ENCODE peak calls at places on chromosomes 11 and 22, in ten cellular contexts. S is Peyer's patch, M is GM12865, N is omental fat pad, V is psoas muscle, C is pancreas, T is neural crest cell, W is cardiac fibroblast, E is progenitor cell of endocrine pancreas, D is heart left ventricle. R is an unnamed sample.

GRCh38 chr11:69437001-69437875 is 44.2 kb upstream of the LINC01488 start:
- DNase-seq in M (no peak), W (no peak), S (no peak), E (peak), C (peak), N (no peak), V (no peak), T (no peak), D (no peak), R (no peak)

GRCh38 chr22:42180349-42180842 is 49.8 kb upstream of the CYP2D6 start:
- DNase-seq in V (peak), T (no peak), N (no peak), E (no peak), W (no peak), M (peak), C (no peak), D (no peak), S (peak), R (no peak)

GRCh38 chr22:36395922-36396321 is 8.2 kb upstream of the MYH9 start:
- DNase-seq in M (no peak), W (peak), T (no peak), S (no peak), V (no peak), E (no peak), C (no peak), N (no peak), D (no peak), R (no peak)

GRCh38 chr11:96228472-96228871 is 114.5 kb downstream of the MAML2 start:
- DNase-seq in E (no peak), C (peak), V (peak), D (peak), T (no peak), W (peak), N (peak), M (no peak), S (peak), R (no peak)

GRCh38 chr22:38868886-38869381 is 3.1 kb downstream of the CBX6 start:
- DNase-seq in S (peak), N (peak), E (peak), W (peak), T (peak), C (peak), V (peak), M (peak), D (peak), R (peak)

GRCh38 chr22:40345801-40346177 is 511 bp upstream of the ADSL start:
- DNase-seq in T (no peak), V (no peak), D (no peak), S (peak), M (peak), N (no peak), W (peak), E (no peak), C (no peak), R (no peak)

GRCh38 chr11:27011560-27012253 is 17.8 kb downstream of the FIBIN start:
- DNase-seq in D (no peak), S (no peak), W (no peak), V (no peak), N (no peak), E (no peak), T (no peak), C (no peak), M (no peak), R (no peak)

GRCh38 chr11:65530157-65530496 is 5.2 kb downstream of the SCYL1 start:
- DNase-seq in E (no peak), D (no peak), N (no peak), C (no peak), T (no peak), V (no peak), S (no peak), W (no peak), M (no peak), R (no peak)

GRCh38 chr11:68942751-68943271 is 38.0 kb downstream of the MRGPRD start:
- DNase-seq in D (no peak), C (no peak), M (no peak), T (no peak), E (no peak), W (peak), N (no peak), V (no peak), S (no peak), R (no peak)

GRCh38 chr11:78449866-78450265 is 32.2 kb upstream of the GAB2 start:
- DNase-seq in T (no peak), S (no peak), D (no peak), C (no peak), E (no peak), V (no peak), W (no peak), N (no peak), M (no peak), R (no peak)

GRCh38 chr11:45774023-45774655 is 30.8 kb upstream of the SLC35C1 start:
- DNase-seq in N (no peak), C (no peak), E (no peak), V (no peak), S (no peak), W (no peak), D (no peak), M (no peak), T (no peak), R (no peak)

GRCh38 chr11:69916806-69917387 is 97.7 kb upstream of the FGF3 start:
- DNase-seq in V (no peak), C (no peak), S (no peak), W (no peak), N (no peak), T (no peak), M (no peak), E (no peak), D (no peak), R (no peak)

GRCh38 chr22:30871391-30872281 is 96.9 kb downstream of the MORC2 start:
- DNase-seq in S (peak), W (no peak), T (no peak), C (no peak), D (no peak), V (no peak), M (no peak), E (no peak), N (no peak), R (no peak)

GRCh38 chr11:104001474-104001873 is 35.0 kb upstream of the DDI1 start:
- DNase-seq in W (peak), T (no peak), V (no peak), C (no peak), S (no peak), M (no peak), D (no peak), E (no peak), N (no peak), R (no peak)

GRCh38 chr11:125082611-125083311 is 19.7 kb downstream of the SLC37A2 start:
- DNase-seq in N (no peak), S (no peak), E (no peak), T (no peak), V (no peak), W (peak), C (no peak), M (no peak), D (no peak), R (no peak)

GRCh38 chr22:42401562-42402334 is 30.5 kb downstream of the NFAM1 start:
- DNase-seq in E (no peak), C (no peak), W (no peak), M (no peak), D (no peak), T (no peak), S (no peak), N (no peak), V (no peak), R (no peak)

GRCh38 chr11:71301046-71301857 is 48.9 kb upstream of the SHANK2 start:
- DNase-seq in D (no peak), W (no peak), M (no peak), S (peak), N (no peak), T (no peak), E (no peak), C (no peak), V (no peak), R (no peak)

GRCh38 chr22:38226853-38227649 is 25.3 kb downstream of the MAFF start:
- DNase-seq in M (no peak), S (no peak), N (no peak), V (no peak), E (no peak), W (no peak), D (no peak), C (no peak), T (no peak), R (no peak)

GRCh38 chr11:33160587-33160986 is 693 bp downstream of the CSTF3 start:
- DNase-seq in E (no peak), W (no peak), N (no peak), D (no peak), T (no peak), C (no peak), S (no peak), M (no peak), V (no peak), R (no peak)

GRCh38 chr11:66315921-66316811 is 678 bp downstream of the CD248 start:
- DNase-seq in T (no peak), M (no peak), V (no peak), C (no peak), W (no peak), D (no peak), E (no peak), S (no peak), N (no peak), R (no peak)

GRCh38 chr11:65384301-65384889 is 1.9 kb upstream of the SLC25A45 start:
- DNase-seq in D (no peak), V (no peak), C (no peak), E (no peak), M (no peak), N (no peak), S (no peak), T (no peak), W (peak), R (no peak)

GRCh38 chr22:48837341-48837935 is 990.2 kb downstream of the BRD1 start:
- DNase-seq in D (no peak), C (no peak), M (no peak), W (no peak), S (no peak), V (no peak), N (no peak), E (no peak), T (no peak), R (no peak)

GRCh38 chr11:12045914-12046635 is 37.6 kb upstream of the DKK3 start:
- DNase-seq in E (no peak), S (no peak), T (no peak), C (no peak), W (no peak), N (no peak), V (no peak), D (no peak), M (no peak), R (no peak)

GRCh38 chr22:46090051-46090591 is 60.2 kb upstream of the PPARA start:
- DNase-seq in M (no peak), T (no peak), W (no peak), V (peak), C (peak), E (no peak), D (no peak), N (no peak), S (no peak), R (no peak)

GRCh38 chr11:86499723-86500129 is 125.0 kb downstream of the CCDC81 start:
- DNase-seq in T (no peak), E (no peak), D (no peak), N (no peak), V (no peak), S (peak), C (no peak), W (no peak), M (no peak), R (no peak)

GRCh38 chr11:118144301-118144701 is 8.3 kb downstream of the SCN4B start:
- DNase-seq in D (peak), M (no peak), W (no peak), T (no peak), E (no peak), S (no peak), C (no peak), N (peak), V (no peak), R (no peak)

GRCh38 chr11:68354181-68354872 is 41.9 kb downstream of the LRP5 start:
- DNase-seq in N (peak), V (peak), M (no peak), T (no peak), E (no peak), S (peak), D (peak), W (peak), C (peak), R (no peak)

GRCh38 chr11:110312670-110313069 is 16.3 kb upstream of the RDX start:
- DNase-seq in W (no peak), V (no peak), S (no peak), E (no peak), T (no peak), M (no peak), D (no peak), N (no peak), C (no peak), R (no peak)

GRCh38 chr11:110472858-110473257 is 43.1 kb downstream of the FDX1 start:
- DNase-seq in S (peak), E (no peak), V (no peak), N (no peak), M (no peak), W (peak), D (no peak), T (no peak), C (no peak), R (no peak)

GRCh38 chr11:117919326-117920275 is 9.6 kb downstream of the TMPRSS13 start:
- DNase-seq in T (no peak), S (peak), V (no peak), M (peak), W (no peak), C (no peak), D (no peak), N (peak), E (no peak), R (no peak)

DNA sequence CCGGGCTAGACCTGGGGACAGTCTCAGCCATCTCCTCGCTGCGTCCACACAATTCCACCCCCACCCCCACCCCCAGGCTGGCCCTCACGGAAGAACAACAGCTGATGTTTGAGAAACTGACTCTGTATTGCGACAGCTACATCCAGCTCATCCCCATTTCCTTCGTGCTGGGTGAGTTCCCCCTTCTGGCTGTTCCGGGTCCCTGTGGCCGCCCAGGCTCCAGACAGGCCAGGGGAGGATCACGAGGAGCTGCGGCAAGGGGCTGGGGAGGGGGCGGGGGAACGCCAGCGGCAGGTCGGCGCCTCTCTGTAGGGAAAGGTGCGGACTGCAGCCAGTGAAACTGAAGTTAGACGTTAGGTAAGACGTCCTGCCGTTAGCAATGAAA is 4.9 kb downstream of the BEST1 start:
- DNase-seq in S (peak), C (peak), M (no peak), W (peak), D (peak), T (no peak), N (no peak), E (no peak), V (peak), R (peak)
- TF ChIP-seq CTCF in S (no peak), C (no peak), M (no peak), W (peak), D (no peak), T (no peak), N (no peak), E (no peak), V (no peak), R (no peak)

GRCh38 chr11:2208691-2209369 is 37.2 kb upstream of the TH start:
- DNase-seq in C (peak), V (no peak), N (no peak), S (peak), E (peak), W (no peak), M (no peak), D (peak), T (peak), R (no peak)
- TF ChIP-seq CTCF in C (peak), V (no peak), N (no peak), S (no peak), E (peak), W (no peak), M (no peak), D (no peak), T (peak), R (no peak)

DNA sequence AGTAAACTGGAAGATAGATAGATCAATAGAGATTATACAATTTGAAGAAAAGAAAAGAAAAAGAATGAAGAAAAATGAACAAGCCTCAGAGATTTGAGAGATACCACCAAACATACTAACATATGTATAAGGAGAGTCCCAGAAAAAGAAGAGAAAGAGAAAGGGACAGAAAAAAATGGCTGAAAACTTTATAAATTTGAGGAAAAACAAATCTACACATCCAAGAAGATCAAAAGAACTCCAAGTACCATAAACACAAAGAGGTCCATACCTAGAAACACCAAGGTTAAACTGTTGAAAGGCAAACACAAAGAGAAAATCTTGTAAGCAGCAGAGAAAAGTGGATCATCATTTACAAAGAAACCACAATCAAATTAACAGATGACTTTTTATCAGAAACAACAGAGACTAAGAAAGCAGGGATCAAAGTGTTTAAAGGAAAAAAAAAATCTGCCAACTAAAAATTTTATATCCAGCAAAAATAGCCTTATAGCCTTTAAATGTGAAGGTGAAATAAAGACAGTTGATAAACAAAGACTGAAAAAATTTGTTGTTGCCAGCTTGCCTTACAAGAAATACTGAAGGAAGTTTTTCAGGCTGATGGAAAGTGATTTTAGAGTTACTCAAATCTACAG is 11.8 kb upstream of the AKIP1 start:
- DNase-seq in W (no peak), N (no peak), M (no peak), D (no peak), S (no peak), V (no peak), E (no peak), C (no peak), T (no peak), R (no peak)
- TF ChIP-seq CTCF in W (no peak), N (no peak), M (no peak), D (no peak), S (no peak), V (no peak), E (no peak), C (no peak), T (no peak), R (no peak)

DNA sequence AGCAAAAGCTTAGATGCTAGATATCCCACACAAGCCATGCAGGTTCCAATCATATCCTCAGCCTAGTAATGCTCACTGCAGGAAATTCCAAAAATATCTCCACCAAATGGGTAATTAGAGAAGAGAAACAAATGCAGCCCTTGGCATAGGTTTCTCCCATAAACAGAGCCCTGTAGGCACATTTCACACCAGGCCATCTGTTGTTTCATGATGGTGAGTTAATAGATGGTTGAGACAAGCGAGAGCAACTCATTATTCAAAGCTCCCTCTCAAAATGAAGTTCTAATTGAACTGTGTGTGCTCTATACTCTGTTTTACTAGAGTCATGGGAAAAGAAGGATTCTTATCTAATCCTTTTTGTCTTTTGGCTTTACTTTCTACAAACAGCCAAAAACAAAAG is 154.7 kb upstream of the TRPC6 start:
- DNase-seq in E (no peak), M (no peak), D (no peak), T (no peak), V (no peak), S (no peak), N (no peak), C (no peak), W (no peak), R (no peak)
- TF ChIP-seq CTCF in E (no peak), M (no peak), D (no peak), T (no peak), V (no peak), S (no peak), N (no peak), C (no peak), W (no peak), R (no peak)

DNA sequence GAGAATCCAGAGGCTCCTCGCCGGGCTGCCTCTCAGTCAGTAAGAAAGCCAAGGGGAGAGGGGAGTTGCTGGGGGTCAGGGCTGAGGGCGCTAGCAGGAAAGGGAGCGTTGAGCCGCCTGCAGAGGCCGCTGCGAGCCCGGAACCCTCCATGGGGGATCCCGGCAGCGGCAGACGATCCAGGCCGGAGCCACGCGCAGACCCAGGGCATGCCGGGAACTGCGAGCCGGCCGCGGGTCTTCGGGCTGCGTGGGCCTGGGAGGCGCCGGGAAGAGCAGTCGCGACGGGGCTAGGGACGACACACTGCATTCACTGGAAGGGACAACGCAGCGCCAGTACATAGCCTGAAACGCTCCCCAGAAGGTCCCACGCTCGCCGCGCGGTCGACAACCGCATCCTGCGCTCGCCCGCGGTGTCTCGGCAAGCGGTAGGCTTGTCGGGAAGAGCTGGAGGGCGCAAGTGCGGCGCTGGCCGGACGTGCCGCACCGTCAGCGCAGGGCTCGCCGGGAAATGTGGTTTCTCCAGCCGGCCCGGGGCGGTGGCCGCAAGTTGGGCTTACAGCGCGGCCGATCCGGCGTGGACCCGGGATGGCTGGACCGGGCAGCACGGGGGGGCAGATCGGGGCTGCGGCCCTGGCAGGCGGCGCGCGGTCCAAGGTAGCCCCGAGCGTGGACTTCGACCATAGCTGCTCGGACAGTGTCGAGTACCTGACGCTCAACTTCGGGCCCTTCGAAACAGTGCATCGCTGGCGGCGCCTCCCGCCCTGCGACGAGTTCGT is at the start of gene LZTR1:
- DNase-seq in E (peak), N (peak), C (peak), D (peak), T (peak), M (peak), W (peak), V (peak), S (peak), R (peak)
- TF ChIP-seq CTCF in E (peak), N (no peak), C (no peak), D (peak), T (peak), M (peak), W (peak), V (peak), S (peak), R (no peak)

DNA sequence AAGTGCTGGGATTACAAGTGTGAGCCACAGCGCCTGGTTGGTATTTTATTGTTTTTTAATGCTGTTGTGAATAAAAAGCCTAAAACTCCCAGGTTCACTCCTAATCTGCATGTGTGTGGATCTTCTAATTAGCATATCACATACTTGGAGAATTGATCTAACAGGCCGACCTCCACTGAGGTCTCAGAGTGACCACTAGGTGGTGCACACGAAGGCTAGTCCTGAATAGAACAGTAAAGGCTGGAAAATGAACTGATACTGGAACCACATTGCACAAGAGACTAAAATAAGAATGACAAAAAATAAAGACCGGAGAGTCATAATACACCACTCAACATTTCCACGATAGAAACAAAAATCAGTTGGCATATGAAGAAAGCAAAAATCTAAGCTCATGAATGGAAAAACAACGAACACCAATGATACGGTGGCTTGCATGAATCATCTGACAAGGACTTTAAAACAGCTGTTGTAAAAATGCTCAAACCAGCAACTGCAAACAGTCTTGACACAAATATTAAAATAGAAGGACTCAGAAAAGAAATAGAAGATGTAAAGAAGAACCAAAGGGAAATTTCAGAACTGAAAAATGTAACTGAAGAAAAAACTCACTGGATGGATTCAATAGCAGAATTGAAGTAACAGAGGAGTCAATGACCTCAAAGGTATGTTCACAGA is 19.2 kb downstream of the PIM3 start:
- DNase-seq in C (peak), V (no peak), W (peak), D (peak), S (peak), E (peak), T (no peak), M (peak), N (peak), R (peak)
- TF ChIP-seq CTCF in C (peak), V (peak), W (peak), D (peak), S (peak), E (peak), T (peak), M (peak), N (no peak), R (peak)

GRCh38 chr22:20009582-20010306 is 6.9 kb downstream of the ARVCF start:
- DNase-seq in S (no peak), V (no peak), D (no peak), E (no peak), W (no peak), C (no peak), T (no peak), M (no peak), N (no peak), R (no peak)
- TF ChIP-seq CTCF in S (no peak), V (no peak), D (no peak), E (no peak), W (no peak), C (no peak), T (no peak), M (no peak), N (no peak), R (no peak)